ENCODE peak calls at places on chromosomes 16 and 17, in six cellular contexts. Z is HepG2, J is A549, X is K562, Q is endothelial cell of umbilical vein, K is GM12878. O is an unnamed sample.

GRCh38 chr17:40122466-40122943 is 734 bp downstream of the MSL1 start:
- DNase-seq in Z (no peak), J (peak; percentile 69), X (peak; percentile 55), Q (peak; percentile 42), K (no peak), O (peak; percentile 74)

GRCh38 chr17:57892146-57892819 is 42.4 kb upstream of the MRPS23 start:
- DNase-seq in Z (peak; percentile 84), J (peak; percentile 92), X (peak; percentile 82), Q (peak; percentile 87), K (no peak), O (peak; percentile 83)

GRCh38 chr17:63476494-63476856 is 386 bp upstream of the ACE start:
- DNase-seq in Z (no peak), J (no peak), X (peak; percentile 53), Q (peak; percentile 18), K (no peak), O (no peak)

GRCh38 chr17:43453331-43453812 is 30.4 kb upstream of the DHX8 start:
- DNase-seq in Z (no peak), J (no peak), X (no peak), Q (no peak), K (no peak), O (no peak)

GRCh38 chr17:63431939-63432804 is 13.9 kb downstream of the CYB561 start:
- DNase-seq in Z (peak; percentile 81), J (no peak), X (peak; percentile 96), Q (peak; percentile 49), K (no peak), O (peak; percentile 34)

GRCh38 chr17:17365476-17366110 is 62.4 kb downstream of the NT5M start:
- DNase-seq in Z (no peak), J (no peak), X (no peak), Q (no peak), K (no peak), O (peak; percentile 65)

GRCh38 chr17:82424001-82424862 is 5.8 kb upstream of the OGFOD3 start:
- DNase-seq in Z (peak; percentile 72), J (no peak), X (peak; percentile 78), Q (no peak), K (no peak), O (peak; percentile 72)

GRCh38 chr16:55488306-55488705 is 9.3 kb downstream of the MMP2 start:
- DNase-seq in Z (no peak), J (no peak), X (no peak), Q (peak; percentile 81), K (no peak), O (no peak)

GRCh38 chr16:77812856-77813523 is 24.6 kb downstream of the VAT1L start:
- DNase-seq in Z (no peak), J (no peak), X (no peak), Q (no peak), K (no peak), O (no peak)

DNA sequence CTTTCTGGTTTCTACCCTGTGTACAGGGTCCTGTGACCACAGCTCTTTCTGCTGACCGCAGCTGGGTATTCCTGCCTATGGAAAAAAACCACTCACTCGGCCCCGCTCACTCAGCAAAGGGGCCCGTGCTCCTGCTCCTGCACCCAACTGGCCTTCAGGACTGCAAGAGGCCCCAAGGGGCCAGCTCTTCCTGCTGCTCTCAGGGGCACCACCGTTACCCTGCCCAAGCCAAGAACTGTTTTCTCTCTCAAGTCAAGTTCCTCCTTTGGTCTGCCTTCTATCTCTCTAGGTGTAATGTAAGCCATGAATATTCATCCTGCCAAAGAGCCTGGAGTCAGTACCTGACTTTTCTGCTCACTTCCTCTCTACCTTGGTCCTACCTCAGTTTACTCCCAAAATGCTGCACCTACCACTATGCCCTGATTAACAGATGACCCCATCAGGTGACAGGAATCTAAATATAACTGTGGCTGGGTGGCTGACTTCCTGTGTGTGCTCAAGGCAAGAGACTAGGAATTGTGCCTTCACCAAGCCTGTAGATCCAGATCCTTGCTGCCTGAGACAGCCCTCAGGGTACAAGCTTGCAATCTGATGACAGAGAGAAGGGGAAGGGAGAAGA is 20.4 kb upstream of the SCIMP start:
- DNase-seq in Z (no peak), J (no peak), X (no peak), Q (no peak), K (no peak), O (peak; percentile 94)
- TF ChIP-seq CTCF in Z (no peak), J (no peak), X (no peak), Q (no peak), K (no peak), O (no peak)

GRCh38 chr16:11326084-11326736 is 19.0 kb upstream of the RMI2 start:
- DNase-seq in Z (no peak), J (no peak), X (no peak), Q (no peak), K (no peak), O (no peak)

GRCh38 chr16:11326737-11327276 is 18.5 kb upstream of the RMI2 start:
- DNase-seq in Z (no peak), J (no peak), X (no peak), Q (no peak), K (no peak), O (no peak)

GRCh38 chr16:11328172-11329079 is 16.8 kb upstream of the RMI2 start:
- DNase-seq in Z (no peak), J (peak; percentile 78), X (no peak), Q (peak; percentile 79), K (peak; percentile 95), O (peak; percentile 94)

GRCh38 chr16:11329080-11329491 is 16.2 kb upstream of the RMI2 start:
- DNase-seq in Z (no peak), J (peak; percentile 61), X (no peak), Q (no peak), K (peak; percentile 57), O (no peak)

DNA sequence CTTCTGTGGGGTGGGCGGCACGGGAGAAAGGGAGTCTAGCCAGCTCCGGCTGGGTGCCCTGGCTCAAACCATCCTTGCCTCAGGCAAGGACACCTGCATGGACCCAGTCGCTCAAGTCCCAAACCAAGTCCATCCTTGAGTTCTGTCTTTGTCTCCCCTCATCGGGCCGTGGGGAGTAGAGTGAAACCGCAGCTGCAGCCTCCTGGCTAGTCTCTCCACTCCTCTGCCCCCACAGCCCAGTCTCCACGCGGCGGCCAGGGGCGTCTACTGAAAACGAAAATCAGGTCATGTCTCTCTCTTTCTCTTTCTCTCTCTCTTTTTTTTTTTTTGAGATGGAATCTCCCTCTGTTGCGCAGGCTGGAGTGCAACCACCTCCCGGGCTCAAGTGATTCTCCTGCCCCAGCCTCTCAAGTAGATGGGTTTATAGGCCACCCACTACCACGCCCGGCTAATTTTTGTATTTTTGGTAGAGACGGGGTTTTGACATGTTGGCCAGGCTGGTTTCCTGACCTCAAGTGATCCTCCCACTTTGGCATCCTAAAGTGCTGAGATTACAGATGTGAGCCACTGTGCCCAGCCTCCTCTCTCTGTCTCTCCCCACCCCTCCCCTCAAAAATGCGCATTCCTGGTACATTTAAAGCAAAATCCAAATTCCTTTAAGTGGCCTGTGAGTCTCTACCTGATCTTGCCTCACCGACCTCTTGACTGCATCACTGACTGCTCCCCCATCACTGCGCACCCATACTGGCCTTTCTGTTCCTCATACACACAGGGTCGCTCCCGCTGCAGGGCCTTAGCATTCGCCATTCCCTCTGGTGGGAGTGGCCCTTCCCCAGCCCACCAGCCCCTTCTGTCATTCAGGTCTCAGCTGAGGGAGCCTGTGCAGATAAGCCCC is 17.7 kb upstream of the RMI2 start:
- DNase-seq in Z (no peak), J (no peak), X (no peak), Q (no peak), K (peak; percentile 63), O (no peak)
- TF ChIP-seq MYC in Z (no peak), J (no peak), X (no peak), Q (no peak), K (no peak), O (no peak)

DNA sequence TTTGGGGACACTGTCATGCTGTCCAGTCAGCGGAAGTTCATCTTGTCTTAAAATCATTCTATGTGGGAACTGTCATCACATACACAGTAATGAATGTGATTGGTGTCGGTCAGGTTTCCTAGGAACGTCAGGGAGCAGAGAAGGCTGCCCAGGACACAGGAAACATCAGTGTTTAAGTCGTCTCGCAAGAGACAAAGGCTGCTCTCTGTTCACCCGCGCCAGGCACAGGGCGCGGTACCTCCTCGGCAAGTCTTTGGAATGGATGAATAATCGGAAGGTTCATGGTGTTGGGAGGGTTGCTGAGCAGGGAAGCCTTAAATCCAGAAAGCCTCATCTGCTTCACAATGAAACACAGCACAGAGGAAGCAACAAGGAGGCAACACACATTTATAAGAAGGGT is 148.2 kb downstream of the CPPED1 start:
- DNase-seq in Z (no peak), J (no peak), X (no peak), Q (no peak), K (no peak), O (no peak)
- H3K4me3 ChIP-seq in Z (no peak overlapping the region), J (no peak overlapping the region), X (no peak overlapping the region), Q (no peak overlapping the region), K (no peak overlapping the region), O (no peak overlapping the region)

GRCh38 chr17:68182940-68183551 is 64.8 kb upstream of the AMZ2 start:
- DNase-seq in Z (peak; percentile 38), J (no peak), X (peak; percentile 38), Q (no peak), K (no peak), O (no peak)
- TF ChIP-seq CTCF in Z (no peak), J (no peak), X (no peak), Q (no peak), K (no peak), O (no peak)

DNA sequence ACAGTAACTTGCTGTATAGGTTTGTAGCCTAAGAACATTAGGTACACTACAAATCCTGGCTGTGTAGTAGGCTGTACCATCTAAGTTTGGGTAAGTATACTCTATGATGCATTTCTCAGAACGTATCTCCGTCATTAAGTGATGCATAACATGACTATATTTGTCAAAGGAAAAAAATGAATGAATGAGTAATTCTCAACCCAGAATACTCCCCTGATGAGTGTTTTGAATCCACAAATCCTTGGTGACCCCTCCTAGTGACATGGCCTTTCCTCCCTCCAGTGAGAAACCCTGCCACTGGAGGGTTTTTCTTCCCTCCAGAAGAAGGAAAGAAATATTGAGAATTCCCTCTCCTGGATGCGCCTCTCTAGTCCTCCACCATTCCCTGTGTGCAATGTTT is 24.0 kb upstream of the SALL1 start:
- DNase-seq in Z (no peak), J (no peak), X (no peak), Q (no peak), K (no peak), O (no peak)
- TF ChIP-seq MYC in Z (no peak), J (no peak), X (no peak), Q (no peak), K (no peak), O (no peak)

DNA sequence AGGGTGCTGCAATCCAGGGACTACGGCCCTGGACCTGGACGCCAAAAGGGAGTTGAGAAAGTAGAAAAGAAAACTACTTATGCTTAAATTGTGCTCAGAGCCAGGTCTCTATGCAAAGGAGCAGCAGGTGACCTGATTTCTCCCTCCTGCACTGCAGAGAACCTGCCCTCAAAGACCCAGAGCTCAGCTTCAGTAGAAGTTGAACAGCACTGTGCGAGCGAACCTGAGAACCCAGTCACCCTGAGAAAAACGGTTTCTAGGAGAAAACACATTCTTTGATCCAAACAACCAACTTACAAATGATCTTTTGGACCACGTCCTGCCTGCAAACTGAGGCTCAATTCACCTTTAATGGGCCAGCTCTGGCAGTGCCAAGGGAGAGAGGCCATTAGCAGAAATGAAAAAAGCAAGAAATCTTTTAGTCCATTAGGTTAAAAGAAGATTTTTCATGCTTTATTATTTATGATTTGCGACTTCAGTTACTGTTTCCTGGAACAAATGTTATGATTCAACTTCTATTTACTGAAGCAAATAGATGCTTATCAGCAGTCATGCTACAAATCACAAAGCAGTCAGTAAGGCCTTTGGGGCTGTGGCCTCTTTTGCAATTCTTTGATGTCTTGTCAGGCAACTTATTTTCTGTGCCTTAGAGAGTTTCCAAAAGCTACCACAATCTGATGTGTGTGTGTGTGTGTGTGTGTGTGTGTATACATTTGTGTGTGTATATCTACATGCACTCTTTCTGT is 65.7 kb upstream of the LRRC37A3 start:
- DNase-seq in Z (peak; percentile 58), J (no peak), X (peak; percentile 41), Q (peak; percentile 34), K (no peak), O (peak; percentile 65)
- H3K4me3 ChIP-seq in Z (no peak overlapping the region), J (no peak overlapping the region), X (no peak overlapping the region), Q (no peak overlapping the region), K (no peak overlapping the region), O (peak overlapping the region; percentile 41)

O was measured in NB4.